ENCODE peak calls at places on chromosome 15, in five cellular contexts. F is DND-41, N is astrocyte, Q is A549, G is mesenchymal stem cell. Y is an unnamed sample.

GRCh38 chr15:44763187-44763586 is 26.9 kb downstream of the TRIM69 start:
- DNase-seq in N (no peak), Q (no peak), G (no peak), F (no peak), Y (no peak)

GRCh38 chr15:52121896-52122295 is 9.3 kb upstream of the BCL2L10 start:
- DNase-seq in F (no peak), G (peak), N (no peak), Q (no peak), Y (no peak)

GRCh38 chr15:28984421-28985375 is 98.9 kb downstream of the APBA2 start:
- DNase-seq in F (no peak), G (peak), N (peak), Q (no peak), Y (no peak)

GRCh38 chr15:92886815-92887214 is 13.3 kb upstream of the CHD2 start:
- DNase-seq in G (no peak), N (no peak), F (no peak), Q (no peak), Y (no peak)

GRCh38 chr15:75327491-75327890 is 8.4 kb upstream of the COMMD4 start:
- DNase-seq in Q (no peak), F (no peak), G (no peak), N (no peak), Y (no peak)

GRCh38 chr15:45522931-45523331 is 376 bp upstream of the SLC30A4 start:
- DNase-seq in G (peak), F (no peak), Q (peak), N (peak), Y (peak)

GRCh38 chr15:62344806-62345539 is 179.9 kb upstream of the C2CD4B start:
- DNase-seq in N (peak), Q (peak), G (peak), F (peak), Y (peak)

GRCh38 chr15:72562878-72563277 is 88.7 kb downstream of the ARIH1 start:
- DNase-seq in G (no peak), Q (no peak), N (no peak), F (no peak), Y (no peak)

GRCh38 chr15:31435891-31436628 is 109.4 kb downstream of the KLF13 start:
- DNase-seq in Q (no peak), F (peak), G (no peak), N (no peak), Y (peak)

GRCh38 chr15:83248151-83248851 is 36.2 kb downstream of the BNC1 start:
- DNase-seq in Q (peak), G (peak), N (peak), F (peak), Y (peak)

GRCh38 chr15:81014446-81015093 is 13.8 kb downstream of the TLNRD1 start:
- DNase-seq in N (no peak), G (no peak), F (no peak), Q (no peak), Y (no peak)

GRCh38 chr15:71485094-71485693 is 325.2 kb upstream of the NR2E3 start:
- DNase-seq in Q (peak), N (peak), G (no peak), F (no peak), Y (no peak)

GRCh38 chr15:41891946-41892345 is 1.9 kb downstream of the SPTBN5 start:
- DNase-seq in G (no peak), F (no peak), Q (no peak), N (no peak), Y (no peak)

GRCh38 chr15:89783111-89783860 is 7.2 kb downstream of the MESP2 start:
- DNase-seq in F (no peak), Q (no peak), N (peak), G (peak), Y (peak)

GRCh38 chr15:52161406-52161966 is 29.7 kb downstream of the GNB5 start:
- DNase-seq in N (no peak), Q (no peak), G (no peak), F (no peak), Y (no peak)

GRCh38 chr15:41367418-41367817 is 34.7 kb downstream of the NUSAP1 start:
- DNase-seq in G (no peak), N (no peak), Q (no peak), F (no peak), Y (no peak)

GRCh38 chr15:90814193-90814811 is 54.1 kb upstream of the FURIN start:
- DNase-seq in G (peak), F (no peak), N (peak), Q (no peak), Y (peak)

GRCh38 chr15:39165026-39165706 is 415.7 kb upstream of the THBS1 start:
- DNase-seq in G (no peak), Q (no peak), N (peak), F (no peak), Y (no peak)

GRCh38 chr15:80152180-80152895 is 461 bp upstream of the FAH start:
- DNase-seq in G (peak), Q (peak), N (peak), F (peak), Y (peak)

GRCh38 chr15:68464451-68465090 is 32.6 kb upstream of the ITGA11 start:
- DNase-seq in Q (no peak), G (peak), N (peak), F (no peak), Y (peak)

GRCh38 chr15:31276596-31277298 is 49.9 kb upstream of the KLF13 start:
- DNase-seq in G (no peak), N (no peak), Q (no peak), F (peak), Y (peak)

GRCh38 chr15:26805470-26805869 is 32.6 kb upstream of the GABRB3 start:
- DNase-seq in Q (no peak), N (no peak), G (no peak), F (no peak), Y (no peak)

GRCh38 chr15:84586641-84587160 is 14.1 kb upstream of the ZSCAN2 start:
- DNase-seq in G (no peak), N (peak), F (no peak), Q (no peak), Y (no peak)

GRCh38 chr15:56496635-56497034 is 31.7 kb upstream of the MNS1 start:
- DNase-seq in G (peak), F (peak), Q (peak), N (peak), Y (no peak)

GRCh38 chr15:28989239-28989830 is 103.6 kb downstream of the APBA2 start:
- DNase-seq in F (peak), G (no peak), N (no peak), Q (peak), Y (no peak)

GRCh38 chr15:49313650-49314049 is 109.4 kb upstream of the FGF7 start:
- DNase-seq in F (no peak), G (peak), N (peak), Q (no peak), Y (peak)

GRCh38 chr15:62737551-62737950 is 305.0 kb upstream of the TPM1 start:
- DNase-seq in N (no peak), Q (no peak), G (no peak), F (no peak), Y (no peak)

GRCh38 chr15:78206326-78207109 is 27.8 kb downstream of the ACSBG1 start:
- DNase-seq in F (no peak), N (peak), G (no peak), Q (no peak), Y (peak)

GRCh38 chr15:88985547-88986393 is 72.6 kb upstream of the MFGE8 start:
- DNase-seq in N (no peak), F (no peak), G (no peak), Q (no peak), Y (no peak)

GRCh38 chr15:101684384-101684783 is 32.2 kb upstream of the TM2D3 start:
- DNase-seq in G (peak), N (peak), Q (peak), F (no peak), Y (peak)

GRCh38 chr15:100733088-100733487 is 130.7 kb downstream of the ASB7 start:
- DNase-seq in G (peak), F (no peak), Q (peak), N (peak), Y (peak)

GRCh38 chr15:90031231-90031791 is 30.2 kb downstream of the ZNF710 start:
- DNase-seq in F (peak), G (peak), N (no peak), Q (no peak), Y (peak)

GRCh38 chr15:58520936-58521292 is 89.1 kb downstream of the LIPC start:
- DNase-seq in G (no peak), N (no peak), Q (no peak), F (no peak), Y (no peak)

GRCh38 chr15:41940441-41940857 is 31.9 kb downstream of the EHD4 start:
- DNase-seq in F (no peak), G (peak), N (peak), Q (peak), Y (peak)

GRCh38 chr15:32718822-32719716 is 1.3 kb downstream of the GREM1 start:
- DNase-seq in F (no peak), N (no peak), G (peak), Q (peak), Y (peak)

GRCh38 chr15:45387379-45388007 is 9.1 kb upstream of the GATM start:
- DNase-seq in F (no peak), N (no peak), Q (peak), G (peak), Y (no peak)

GRCh38 chr15:31197497-31198414 is 96.2 kb upstream of the TRPM1 start:
- DNase-seq in Q (peak), F (peak), G (peak), N (no peak), Y (peak)

GRCh38 chr15:38652183-38652794 is 87.7 kb upstream of the RASGRP1 start:
- DNase-seq in N (no peak), G (no peak), Q (no peak), F (no peak), Y (no peak)

DNA sequence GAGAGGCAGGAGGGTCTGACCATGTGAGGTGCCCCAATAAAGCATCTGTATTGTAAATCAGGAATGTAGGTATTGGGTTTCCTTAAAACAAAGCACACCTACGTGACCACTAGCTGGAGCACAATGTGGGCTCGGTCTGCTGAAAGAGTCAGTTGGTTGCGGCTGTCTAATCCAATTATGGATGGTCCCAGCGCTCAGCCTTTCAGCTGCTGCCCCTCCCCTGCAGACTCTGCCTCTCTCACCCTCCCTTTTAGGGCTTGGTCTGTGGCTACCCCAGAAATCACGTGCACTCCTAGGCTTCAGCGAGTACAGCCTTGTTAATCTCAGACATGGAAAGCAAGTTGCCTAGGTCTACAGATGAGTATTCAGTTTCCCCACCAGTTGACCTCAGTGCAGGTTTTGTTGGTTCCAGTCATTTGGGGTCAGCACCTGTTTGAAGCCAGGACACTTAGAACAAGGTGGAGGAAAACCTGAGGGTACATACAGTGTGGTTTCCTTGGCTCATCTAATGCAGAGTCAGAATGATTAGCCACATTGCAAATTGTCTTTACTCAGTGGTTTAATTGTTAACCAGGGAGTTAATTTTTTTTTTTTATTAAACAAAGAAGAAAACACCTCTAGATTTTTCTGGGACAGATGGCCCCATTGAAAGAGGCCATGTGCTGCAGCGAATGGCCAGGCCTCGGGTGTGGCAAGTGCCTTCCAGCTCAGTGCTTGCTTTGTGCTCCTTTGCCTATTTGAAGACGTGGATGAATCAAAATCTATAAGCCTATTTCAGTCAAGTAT is 137.7 kb downstream of the IGF1R start:
- DNase-seq in F (no peak), N (no peak), G (no peak), Q (peak), Y (no peak)
- H3K4me2 ChIP-seq in F (no peak), N (no peak), G (peak), Q (peak), Y (no peak)

GRCh38 chr15:70258369-70259029 is 160.8 kb upstream of the TLE3 start:
- DNase-seq in G (no peak), F (peak), Q (no peak), N (peak), Y (peak)
- H3K4me2 ChIP-seq in G (no peak), F (peak), Q (no peak), N (peak), Y (peak)

GRCh38 chr15:74053497-74053896 is 28.9 kb downstream of the GOLGA6A start:
- DNase-seq in F (no peak), Q (no peak), G (no peak), N (no peak), Y (no peak)
- H3K4me2 ChIP-seq in F (no peak), Q (peak), G (no peak), N (peak), Y (peak)

GRCh38 chr15:24857777-24858176 is 97.0 kb upstream of the SNRPN start:
- DNase-seq in G (peak), Q (no peak), N (peak), F (no peak), Y (no peak)
- H3K4me2 ChIP-seq in G (no peak), Q (no peak), N (peak), F (no peak), Y (no peak)

GRCh38 chr15:76546805-76547204 is 210.2 kb downstream of the ISL2 start:
- DNase-seq in F (no peak), G (no peak), N (no peak), Q (no peak), Y (no peak)
- H3K4me2 ChIP-seq in F (no peak), G (no peak), N (no peak), Q (no peak), Y (no peak)

GRCh38 chr15:34799149-34799824 is 3.9 kb upstream of the ACTC1 start:
- DNase-seq in F (no peak), G (peak), N (no peak), Q (peak), Y (peak)
- H3K4me2 ChIP-seq in F (no peak), G (no peak), N (no peak), Q (peak), Y (peak)

GRCh38 chr15:48041454-48041853 is 79.3 kb upstream of the SLC24A5 start:
- DNase-seq in F (no peak), G (no peak), Q (no peak), N (no peak), Y (no peak)

GRCh38 chr15:48040166-48040817 is 80.5 kb upstream of the SLC24A5 start:
- DNase-seq in Q (no peak), N (peak), G (peak), F (no peak), Y (no peak)
- H3K4me2 ChIP-seq in Q (no peak), N (peak), G (no peak), F (no peak), Y (no peak)